ENCODE peak calls at places on chromosomes 16 and 17, in ten cellular contexts. L, B, N, S, G, K, C, A, P and U are unnamed samples. For H3K4me1, the result is how much of the 10 kb centered on the place peaks cover.

GRCh38 chr17:30555942-30556341 is 78.7 kb downstream of the GOSR1 start:
- DNase-seq in B (no peak), L (no peak), G (no peak), A (no peak), K (no peak), S (no peak), C (no peak), N (no peak), P (no peak), U (no peak)

GRCh38 chr17:7443499-7444485 is 1.1 kb upstream of the CHRNB1 start:
- DNase-seq in A (no peak), G (no peak), N (no peak), L (no peak), C (no peak), P (no peak), K (no peak), B (no peak), S (no peak), U (no peak)

GRCh38 chr17:62165378-62165722 is 100.3 kb upstream of the MED13 start:
- DNase-seq in L (peak), K (no peak), G (peak), C (no peak), B (no peak), N (no peak), A (no peak), P (no peak), S (no peak), U (no peak)

GRCh38 chr17:32487460-32488176 is 825 bp downstream of the CDK5R1 start:
- DNase-seq in N (no peak), K (peak), G (no peak), S (no peak), L (peak), P (no peak), B (peak), A (no peak), C (no peak), U (no peak)

GRCh38 chr17:8859029-8859803 is 8.3 kb downstream of the PIK3R6 start:
- DNase-seq in N (no peak), S (no peak), A (peak), K (no peak), L (peak), C (no peak), G (peak), B (no peak), P (no peak), U (no peak)

GRCh38 chr16:84109598-84110325 is 7.0 kb downstream of the MBTPS1 start:
- DNase-seq in G (no peak), L (no peak), S (no peak), B (no peak), K (no peak), P (no peak), N (no peak), C (no peak), A (no peak), U (no peak)

GRCh38 chr16:25210758-25211157 is 6.0 kb upstream of the AQP8 start:
- DNase-seq in A (no peak), N (no peak), B (no peak), G (no peak), L (no peak), S (no peak), C (no peak), P (no peak), K (no peak), U (no peak)

GRCh38 chr16:21150375-21151001 is at the start of gene DNAH3:
- DNase-seq in K (no peak), G (peak), A (no peak), L (no peak), S (no peak), B (no peak), P (peak), C (peak), N (no peak), U (no peak)

GRCh38 chr17:10622610-10623485 is 34.3 kb downstream of the MYH3 start:
- DNase-seq in G (no peak), B (no peak), P (peak), L (no peak), A (no peak), C (peak), K (no peak), N (no peak), S (no peak), U (no peak)

GRCh38 chr16:20744922-20745440 is 3.4 kb upstream of the THUMPD1 start:
- DNase-seq in S (no peak), C (no peak), A (no peak), N (no peak), G (no peak), L (no peak), K (no peak), P (no peak), B (no peak), U (no peak)

GRCh38 chr17:31853911-31854470 is 5.1 kb downstream of the COPRS start:
- DNase-seq in P (no peak), N (no peak), C (no peak), L (no peak), S (no peak), G (peak), K (no peak), A (no peak), B (no peak), U (no peak)

GRCh38 chr16:19432429-19432828 is 14.7 kb downstream of the TMC5 start:
- DNase-seq in P (peak), L (no peak), S (no peak), A (no peak), C (peak), N (no peak), K (peak), B (peak), G (peak), U (no peak)

GRCh38 chr16:50696575-50697420 is 3.4 kb downstream of the NOD2 start:
- DNase-seq in L (peak), A (peak), C (peak), P (peak), G (peak), K (no peak), B (no peak), S (peak), N (peak), U (peak)

GRCh38 chr17:82076785-82077591 is 11.4 kb upstream of the DUS1L start:
- DNase-seq in S (no peak), B (peak), N (no peak), L (peak), G (peak), C (no peak), P (no peak), K (no peak), A (no peak), U (no peak)

GRCh38 chr17:50593321-50593720 is 32.8 kb downstream of the CACNA1G start:
- DNase-seq in B (peak), K (peak), G (peak), P (no peak), N (no peak), L (peak), A (no peak), S (no peak), C (peak), U (no peak)

GRCh38 chr16:81875461-81875860 is 96.4 kb downstream of the PLCG2 start:
- DNase-seq in G (no peak), B (peak), P (no peak), A (no peak), S (no peak), K (peak), C (no peak), N (no peak), L (peak), U (no peak)

GRCh38 chr16:28869201-28869600 is 5.6 kb downstream of the SH2B1 start:
- DNase-seq in A (no peak), N (no peak), C (no peak), G (no peak), B (no peak), P (no peak), S (no peak), K (no peak), L (no peak), U (no peak)

GRCh38 chr16:2152695-2153506 is 2.7 kb upstream of the TRAF7 start:
- DNase-seq in P (no peak), A (no peak), B (peak), G (peak), S (no peak), N (no peak), C (no peak), K (peak), L (peak), U (no peak)

GRCh38 chr17:31392002-31392855 is 754 bp downstream of the RAB11FIP4 start:
- DNase-seq in B (peak), A (no peak), C (no peak), G (no peak), N (no peak), S (no peak), K (no peak), L (peak), P (no peak), U (no peak)

GRCh38 chr17:80356231-80356856 is 58.6 kb upstream of the ENDOV start:
- DNase-seq in B (no peak), A (no peak), K (no peak), P (no peak), G (no peak), N (no peak), S (no peak), C (no peak), L (no peak), U (no peak)

GRCh38 chr16:1428511-1428910 is 2.4 kb upstream of the PERCC1 start:
- DNase-seq in A (no peak), P (peak), B (peak), G (no peak), K (peak), S (no peak), L (peak), N (no peak), C (no peak), U (no peak)

GRCh38 chr16:87297918-87298631 is 19.1 kb downstream of the C16orf95 start:
- DNase-seq in N (no peak), K (peak), P (no peak), C (no peak), A (no peak), L (peak), G (peak), B (peak), S (no peak), U (no peak)

GRCh38 chr16:88017551-88018101 is 66.4 kb downstream of the BANP start:
- DNase-seq in G (no peak), S (no peak), N (no peak), K (no peak), A (no peak), B (no peak), P (no peak), L (no peak), C (no peak), U (no peak)

GRCh38 chr17:80095038-80095843 is 6.1 kb upstream of the GAA start:
- DNase-seq in C (no peak), N (no peak), L (peak), K (no peak), A (peak), S (no peak), B (no peak), G (no peak), P (no peak), U (no peak)

GRCh38 chr17:17492562-17492961 is 3.6 kb downstream of the RASD1 start:
- DNase-seq in A (no peak), K (no peak), L (no peak), C (no peak), N (no peak), P (no peak), S (no peak), G (no peak), B (no peak), U (no peak)

GRCh38 chr17:55478971-55479370 is 32.3 kb downstream of the SMIM36 start:
- DNase-seq in G (peak), A (no peak), N (no peak), B (peak), P (no peak), K (peak), L (no peak), C (no peak), S (no peak), U (no peak)

GRCh38 chr16:80556481-80556880 is 15.7 kb downstream of the DYNLRB2 start:
- DNase-seq in K (no peak), P (no peak), C (no peak), S (no peak), N (no peak), A (no peak), G (no peak), L (no peak), B (no peak), U (no peak)

DNA sequence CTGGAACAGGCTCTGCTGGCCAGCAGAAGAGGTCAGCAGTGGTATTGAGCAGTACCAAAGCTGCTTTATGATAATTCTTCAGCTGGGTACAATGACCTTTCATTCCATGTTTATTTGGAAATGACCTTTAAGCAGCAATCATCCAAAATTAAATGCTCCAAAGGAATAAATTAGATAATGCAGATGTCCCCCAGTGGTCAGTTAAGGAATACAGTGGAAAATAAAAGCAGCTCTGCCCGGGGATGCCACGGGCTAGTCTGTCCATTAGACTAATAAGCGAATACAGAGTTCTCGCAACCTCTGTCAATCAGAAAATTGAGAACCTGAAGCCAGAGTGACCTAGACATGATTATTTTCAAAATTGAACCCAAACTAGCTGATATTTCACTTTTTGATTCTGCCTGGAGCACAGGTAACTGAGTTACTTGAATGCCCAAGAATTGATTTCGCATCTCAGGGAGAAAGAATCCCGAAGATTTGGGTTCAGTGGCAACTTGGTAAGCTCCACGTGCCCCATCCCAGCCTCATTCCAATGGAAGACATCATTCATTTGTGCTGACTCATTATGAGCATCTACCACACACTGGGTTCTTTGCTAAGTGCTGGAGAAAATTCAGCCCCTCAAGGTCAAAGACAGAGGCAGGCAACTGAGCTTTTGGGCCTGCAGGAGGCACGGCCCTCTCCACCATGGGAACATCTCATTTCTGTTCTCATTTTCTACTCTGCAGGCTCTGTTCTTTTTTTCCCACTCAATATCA is 34.4 kb upstream of the SLC39A11 start:
- DNase-seq in K (peak), B (no peak), G (no peak), P (no peak), N (no peak), L (no peak), C (no peak), S (no peak), A (no peak), U (no peak)
- H3K27ac ChIP-seq in K (no peak), B (no peak), G (no peak), P (no peak), N (no peak), L (no peak), C (no peak), S (no peak), A (no peak), U (no peak)

GRCh38 chr16:85171809-85172464 is 59.7 kb upstream of the CIBAR2 start:
- DNase-seq in A (no peak), G (no peak), S (no peak), K (no peak), B (no peak), L (no peak), P (no peak), C (no peak), N (no peak), U (no peak)

GRCh38 chr16:85173077-85173980 is 61.1 kb upstream of the CIBAR2 start:
- DNase-seq in G (no peak), L (peak), K (peak), N (no peak), A (no peak), C (no peak), S (no peak), B (no peak), P (no peak), U (no peak)

GRCh38 chr16:85173981-85174751 is 61.9 kb upstream of the CIBAR2 start:
- DNase-seq in P (no peak), K (peak), B (peak), A (peak), L (peak), G (peak), C (no peak), S (no peak), N (no peak), U (no peak)

GRCh38 chr16:85171004-85171808 is 58.9 kb upstream of the CIBAR2 start:
- DNase-seq in P (no peak), B (no peak), N (no peak), A (no peak), L (no peak), S (no peak), C (no peak), K (no peak), G (no peak), U (peak)

DNA sequence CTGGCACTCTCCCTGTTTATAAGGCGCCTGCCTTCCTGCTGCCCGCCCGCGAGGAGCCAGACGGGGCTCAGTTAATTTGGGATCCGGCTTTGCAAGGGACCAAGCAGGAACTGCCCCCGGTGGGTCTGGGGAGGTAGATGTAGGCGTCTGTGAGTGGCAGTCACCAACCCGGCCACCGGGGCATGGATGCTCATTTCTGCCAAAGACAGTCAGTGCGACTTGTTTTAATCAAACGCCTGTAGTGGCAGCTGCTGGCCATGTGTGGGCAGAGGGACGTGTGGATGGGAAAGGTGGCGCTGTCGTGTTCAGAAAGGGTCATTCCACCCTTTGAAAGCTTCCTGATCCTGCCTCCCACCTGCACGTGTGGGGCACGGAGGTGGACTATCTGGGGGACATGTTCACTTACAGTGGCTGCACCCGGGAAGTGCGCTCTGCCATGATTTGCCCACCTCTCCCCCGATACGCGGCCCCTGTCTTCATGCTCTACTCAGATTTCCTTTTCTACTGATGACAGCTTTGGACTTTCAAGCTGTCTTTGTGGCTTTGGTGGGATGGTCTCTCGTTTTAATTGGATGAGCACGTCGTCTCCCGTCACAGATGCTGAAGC is 60.3 kb upstream of the CIBAR2 start:
- DNase-seq in G (peak), L (peak), K (peak), A (peak), N (no peak), P (no peak), B (peak), C (no peak), S (no peak), U (no peak)
- H3K4me3 ChIP-seq in G (peak), L (no peak), K (peak), A (peak), N (peak), P (peak), B (peak), C (no peak), S (no peak), U (no peak)

GRCh38 chr17:78186689-78187595 is at the start of the genes AFMID and TK1:
- DNase-seq in B (peak), L (peak), A (peak), S (peak), C (peak), N (peak), K (peak), P (peak), G (peak), U (peak)
- H3K4me1 ChIP-seq in B (under half), L (under half), A (under half), S (under half), C (under half), N (under half), K (under half), P (under half), G (half or more), U (under half)

GRCh38 chr16:68238029-68238345 is 2.1 kb upstream of the ESRP2 start:
- DNase-seq in G (no peak), C (no peak), A (no peak), N (no peak), K (no peak), S (no peak), P (no peak), L (no peak), B (no peak), U (no peak)
- H3K27ac ChIP-seq in G (peak), C (peak), A (peak), N (peak), K (peak), S (peak), P (peak), L (peak), B (peak), U (no peak)